ENCODE peak calls at places on chromosomes 16 and 17, in eight cellular contexts. C, U, Z, B, Q, W, D and V are unnamed samples.

GRCh38 chr17:78674595-78675315 is 97.6 kb upstream of the DNAH17 start:
- DNase-seq in Z (no peak), Q (no peak), B (peak), U (no peak), C (no peak), D (no peak), W (no peak), V (no peak)

GRCh38 chr16:81850197-81850944 is 71.3 kb downstream of the PLCG2 start:
- DNase-seq in C (no peak), W (no peak), U (no peak), Q (no peak), Z (no peak), D (no peak), B (no peak), V (no peak)

GRCh38 chr17:50361561-50362480 is 11.2 kb downstream of the MRPL27 start:
- DNase-seq in D (peak), W (peak), C (peak), Q (peak), U (peak), Z (peak), B (no peak), V (no peak)

GRCh38 chr16:30903002-30903401 is 6.6 kb downstream of the CTF1 start:
- DNase-seq in Z (no peak), W (no peak), Q (no peak), U (no peak), C (no peak), D (no peak), B (no peak), V (no peak)

GRCh38 chr16:52657924-52658323 is 111.0 kb upstream of the TOX3 start:
- DNase-seq in D (no peak), Q (no peak), C (no peak), Z (no peak), W (no peak), B (no peak), U (no peak), V (no peak)

GRCh38 chr16:13453938-13454553 is 465.9 kb upstream of the ERCC4 start:
- DNase-seq in W (peak), B (no peak), Z (no peak), C (peak), D (no peak), U (peak), Q (no peak), V (no peak)

GRCh38 chr16:553601-554296 is 6.4 kb upstream of the PRR35 start:
- DNase-seq in B (no peak), Q (no peak), Z (no peak), D (no peak), C (no peak), W (no peak), U (no peak), V (no peak)

GRCh38 chr17:8695241-8695640 is 49.4 kb downstream of the CCDC42 start:
- DNase-seq in U (peak), Z (no peak), W (no peak), D (no peak), B (no peak), Q (no peak), C (no peak), V (no peak)

GRCh38 chr17:57954421-57955182 is 610 bp downstream of the CUEDC1 start:
- DNase-seq in U (peak), B (peak), D (no peak), C (peak), Z (no peak), W (peak), Q (peak), V (no peak)

GRCh38 chr16:14669776-14670175 is 24.3 kb downstream of the PLA2G10 start:
- DNase-seq in Q (no peak), U (no peak), W (no peak), D (no peak), Z (no peak), B (peak), C (peak), V (no peak)

GRCh38 chr17:59154335-59154720 is 658 bp downstream of the SKA2 start:
- DNase-seq in Z (no peak), C (peak), D (peak), U (peak), W (peak), Q (peak), B (peak), V (peak)

GRCh38 chr17:79255926-79256325 is 181.3 kb downstream of the ENGASE start:
- DNase-seq in C (no peak), W (no peak), U (no peak), Z (no peak), D (no peak), Q (no peak), B (no peak), V (no peak)

GRCh38 chr17:33389506-33390141 is 96.5 kb upstream of the ASIC2 start:
- DNase-seq in D (no peak), Q (no peak), C (no peak), W (no peak), U (peak), B (no peak), Z (no peak), V (no peak)

GRCh38 chr17:28727727-28728363 is 743 bp upstream of the NEK8 start:
- DNase-seq in U (peak), C (peak), W (peak), B (peak), Q (peak), Z (no peak), D (peak), V (peak)

GRCh38 chr16:24218299-24218698 is 37.8 kb upstream of the CACNG3 start:
- DNase-seq in Q (no peak), C (no peak), U (no peak), B (no peak), D (no peak), W (no peak), Z (no peak), V (no peak)

GRCh38 chr16:85265789-85266188 is 153.5 kb upstream of the CIBAR2 start:
- DNase-seq in W (no peak), B (no peak), D (no peak), Q (no peak), Z (no peak), U (no peak), C (no peak), V (no peak)

GRCh38 chr16:35795361-35796029 is 2336.1 kb downstream of the TP53TG3F start:
- DNase-seq in Q (no peak), B (no peak), W (no peak), U (no peak), Z (no peak), D (no peak), C (no peak), V (no peak)

GRCh38 chr17:8443756-8444155 is 8.1 kb downstream of the NDEL1 start:
- DNase-seq in Q (no peak), C (no peak), B (no peak), W (no peak), Z (no peak), U (no peak), D (no peak), V (no peak)

GRCh38 chr16:50227665-50228064 is 38.7 kb upstream of the ADCY7 start:
- DNase-seq in U (no peak), B (no peak), W (no peak), Q (no peak), C (no peak), Z (no peak), D (no peak), V (no peak)

GRCh38 chr17:17779015-17779611 is 57.7 kb downstream of the SREBF1 start:
- DNase-seq in C (no peak), Q (no peak), Z (no peak), W (no peak), U (no peak), B (no peak), D (no peak), V (no peak)

GRCh38 chr16:22681551-22681880 is 132.4 kb upstream of the HS3ST2 start:
- DNase-seq in W (no peak), D (no peak), B (no peak), Q (no peak), U (no peak), Z (no peak), C (no peak), V (no peak)

GRCh38 chr17:19940722-19941464 is 36.7 kb downstream of the AKAP10 start:
- DNase-seq in Z (no peak), D (no peak), B (no peak), U (peak), W (peak), Q (peak), C (peak), V (no peak)

GRCh38 chr16:88344411-88345030 is 38.2 kb upstream of the ZNF469 start:
- DNase-seq in Q (no peak), C (no peak), W (no peak), Z (no peak), U (no peak), D (no peak), B (peak), V (no peak)

GRCh38 chr17:60676758-60677307 is 818 bp upstream of the BCAS3 start:
- DNase-seq in C (no peak), U (no peak), B (no peak), W (no peak), D (no peak), Z (no peak), Q (no peak), V (no peak)

GRCh38 chr16:57123216-57123968 is 31.0 kb downstream of the CPNE2 start:
- DNase-seq in U (peak), Z (no peak), D (no peak), B (no peak), C (no peak), Q (no peak), W (no peak), V (no peak)

GRCh38 chr16:4113358-4114256 is 2.6 kb downstream of the ADCY9 start:
- DNase-seq in W (no peak), C (no peak), B (no peak), U (no peak), D (no peak), Z (no peak), Q (no peak), V (no peak)

GRCh38 chr16:4115209-4115940 is 867 bp downstream of the ADCY9 start:
- DNase-seq in B (peak), Q (peak), U (peak), Z (peak), W (peak), D (peak), C (peak), V (peak)

GRCh38 chr16:4116328-4117249 is at the start of gene ADCY9:
- DNase-seq in Z (no peak), D (peak), B (peak), W (peak), Q (peak), U (peak), C (peak), V (peak)

GRCh38 chr16:4115941-4116327 is 308 bp downstream of the ADCY9 start:
- DNase-seq in B (no peak), U (no peak), Q (no peak), W (no peak), Z (no peak), C (no peak), D (peak), V (no peak)

GRCh38 chr16:4114257-4115208 is 1.7 kb downstream of the ADCY9 start:
- DNase-seq in D (no peak), W (no peak), U (no peak), C (no peak), B (no peak), Z (no peak), Q (no peak), V (no peak)
- H3K4me3 ChIP-seq in D (peak), W (peak), U (peak), C (no peak), B (peak), Z (peak), Q (peak), V (no peak)

DNA sequence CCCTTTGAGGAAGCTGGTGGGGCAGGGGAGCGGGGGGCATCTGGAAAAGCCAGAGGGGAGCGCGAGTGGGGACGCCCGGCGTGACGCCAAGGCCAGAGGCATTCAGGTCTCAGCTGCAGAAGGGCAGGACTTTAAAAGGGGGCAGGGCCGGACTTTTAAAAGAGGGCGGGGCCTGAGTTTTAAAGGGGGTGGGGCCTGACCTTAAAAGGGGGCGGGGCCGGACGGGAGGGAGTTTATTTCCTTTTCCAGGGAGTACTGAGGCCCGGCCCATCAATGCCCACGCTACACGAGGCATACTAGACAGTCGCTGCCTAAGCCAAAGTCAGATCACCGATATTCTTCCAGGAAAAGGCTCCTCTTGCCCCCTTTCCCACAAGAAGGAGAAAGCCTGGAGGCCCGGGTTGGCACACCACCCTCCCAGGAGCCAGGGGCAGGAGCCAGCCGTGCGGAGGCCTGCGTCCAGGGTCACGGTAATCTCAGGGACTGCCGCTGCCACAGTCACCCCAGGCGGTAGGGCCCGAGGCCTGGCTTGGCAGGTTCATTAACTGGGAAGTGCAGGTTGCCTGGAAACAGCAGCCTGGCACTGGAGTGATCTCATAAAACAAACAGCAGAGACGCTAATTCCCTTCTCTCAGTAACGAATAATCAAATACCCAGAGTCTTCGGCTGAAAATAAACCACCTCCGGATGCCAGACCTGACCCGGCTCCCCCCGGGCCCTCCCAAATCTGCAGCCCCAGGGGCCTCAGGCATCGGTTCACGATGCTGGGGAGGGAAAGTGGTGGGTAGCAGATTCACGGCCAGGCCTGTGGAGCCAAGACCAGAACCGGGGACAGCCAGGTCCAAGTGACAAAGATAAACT is 90.7 kb downstream of the TIMM22 start:
- DNase-seq in C (peak), Q (no peak), U (peak), B (peak), Z (no peak), W (peak), D (no peak), V (no peak)
- H3K4me3 ChIP-seq in C (peak), Q (no peak), U (no peak), B (peak), Z (no peak), W (no peak), D (no peak), V (no peak)

GRCh38 chr17:1509255-1509943 is 7.0 kb downstream of the INPP5K start:
- DNase-seq in U (no peak), D (no peak), B (no peak), W (no peak), Z (no peak), C (no peak), Q (no peak), V (no peak)

GRCh38 chr17:1504866-1505265 is 11.5 kb downstream of the INPP5K start:
- DNase-seq in Q (no peak), U (no peak), D (no peak), C (no peak), W (no peak), B (no peak), Z (no peak), V (no peak)

GRCh38 chr17:1511290-1511689 is 5.1 kb downstream of the INPP5K start:
- DNase-seq in D (no peak), W (peak), C (no peak), Q (no peak), B (no peak), Z (no peak), U (no peak), V (no peak)

GRCh38 chr17:1505586-1505985 is 10.8 kb downstream of the INPP5K start:
- DNase-seq in C (no peak), Q (no peak), U (no peak), B (no peak), D (no peak), Z (no peak), W (no peak), V (no peak)

DNA sequence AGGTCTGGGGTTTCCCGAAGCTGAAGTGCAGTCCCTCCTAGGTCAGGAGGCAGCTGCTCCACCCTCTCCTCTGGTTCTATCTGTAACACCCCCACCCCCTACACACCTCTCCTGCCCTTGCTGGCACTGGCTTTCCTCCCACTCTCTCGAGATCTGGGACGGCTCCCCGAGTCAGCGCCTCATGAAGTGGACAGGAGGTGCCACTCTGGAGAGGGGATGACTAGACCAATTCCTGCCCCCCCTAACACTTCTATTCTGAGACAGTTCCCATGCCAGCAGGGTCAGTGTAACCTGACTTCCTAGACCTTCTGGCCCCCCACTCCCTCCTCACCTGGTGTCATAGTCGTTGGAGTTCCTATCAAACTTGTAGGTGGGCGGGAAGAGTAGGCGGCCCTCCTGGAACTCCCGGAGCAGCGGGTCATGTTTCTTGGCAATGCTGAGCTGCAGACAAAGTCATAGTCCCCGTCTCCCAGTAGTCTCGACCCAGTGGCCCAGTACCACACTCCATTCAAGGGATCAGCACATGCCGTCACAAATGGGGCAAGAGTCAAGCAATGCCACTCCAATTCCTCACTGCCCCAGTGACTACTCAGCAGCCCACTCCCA is 9.7 kb downstream of the INPP5K start:
- DNase-seq in U (no peak), Z (no peak), W (no peak), D (no peak), C (no peak), Q (no peak), B (no peak), V (no peak)
- H3K4me3 ChIP-seq in U (no peak), Z (no peak), W (no peak), D (no peak), C (no peak), Q (no peak), B (no peak), V (no peak)

GRCh38 chr17:3891626-3892094 is 1.2 kb downstream of the CAMKK1 start:
- DNase-seq in C (peak), Q (peak), U (no peak), Z (no peak), D (no peak), W (no peak), B (no peak), V (no peak)

GRCh38 chr17:3889613-3890012 is 3.2 kb downstream of the CAMKK1 start:
- DNase-seq in W (no peak), Q (no peak), U (no peak), C (no peak), Z (no peak), D (no peak), B (no peak), V (no peak)

GRCh38 chr17:3888343-3889171 is 4.3 kb downstream of the CAMKK1 start:
- DNase-seq in U (peak), Q (peak), Z (peak), W (peak), D (no peak), C (peak), B (no peak), V (no peak)

GRCh38 chr17:3890893-3891219 is 2.0 kb downstream of the CAMKK1 start:
- DNase-seq in C (no peak), Z (no peak), U (no peak), Q (no peak), B (no peak), D (no peak), W (no peak), V (no peak)

GRCh38 chr17:3890082-3890892 is 2.6 kb downstream of the CAMKK1 start:
- DNase-seq in U (peak), Z (peak), W (peak), C (peak), D (no peak), B (no peak), Q (peak), V (no peak)
- H3K4me3 ChIP-seq in U (no peak), Z (no peak), W (no peak), C (peak), D (no peak), B (no peak), Q (no peak), V (no peak)

GRCh38 chr17:81066072-81066471 is 31.1 kb downstream of the BAIAP2 start:
- DNase-seq in W (peak), Q (no peak), D (no peak), C (peak), Z (no peak), B (no peak), U (no peak), V (no peak)

GRCh38 chr17:81066771-81067315 is 31.9 kb downstream of the BAIAP2 start:
- DNase-seq in B (no peak), Q (no peak), Z (no peak), C (no peak), D (no peak), U (no peak), W (no peak), V (no peak)

GRCh38 chr17:81068411-81068810 is 33.5 kb downstream of the BAIAP2 start:
- DNase-seq in W (no peak), D (no peak), B (no peak), U (no peak), Z (no peak), C (no peak), Q (no peak), V (no peak)

GRCh38 chr17:81065500-81065899 is 30.5 kb downstream of the BAIAP2 start:
- DNase-seq in Q (no peak), Z (peak), D (no peak), B (no peak), U (no peak), C (no peak), W (no peak), V (no peak)

DNA sequence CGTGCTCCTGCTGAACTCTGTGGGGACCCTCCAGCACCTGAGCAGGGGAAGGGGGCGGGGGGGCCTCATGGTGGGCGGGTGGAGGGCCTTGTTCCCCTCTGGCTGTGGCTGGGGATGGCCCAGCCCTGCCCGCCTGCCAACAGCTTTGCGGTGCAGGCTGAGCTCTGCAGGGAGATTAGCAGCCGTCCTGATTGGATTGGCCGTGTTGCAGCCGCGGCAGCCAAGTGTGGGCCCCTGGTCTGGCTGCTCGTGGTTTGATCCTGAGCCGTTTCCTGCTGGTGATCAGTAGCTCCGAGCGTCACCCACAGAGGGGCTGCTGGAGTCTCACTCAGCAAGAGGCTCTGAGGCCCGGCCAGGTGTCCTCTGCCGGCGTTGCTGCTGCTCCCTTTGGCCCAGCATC is 32.4 kb downstream of the BAIAP2 start:
- DNase-seq in W (no peak), U (peak), Z (peak), B (no peak), C (no peak), Q (no peak), D (no peak), V (no peak)
- H3K4me3 ChIP-seq in W (no peak), U (no peak), Z (no peak), B (no peak), C (no peak), Q (no peak), D (no peak), V (no peak)

DNA sequence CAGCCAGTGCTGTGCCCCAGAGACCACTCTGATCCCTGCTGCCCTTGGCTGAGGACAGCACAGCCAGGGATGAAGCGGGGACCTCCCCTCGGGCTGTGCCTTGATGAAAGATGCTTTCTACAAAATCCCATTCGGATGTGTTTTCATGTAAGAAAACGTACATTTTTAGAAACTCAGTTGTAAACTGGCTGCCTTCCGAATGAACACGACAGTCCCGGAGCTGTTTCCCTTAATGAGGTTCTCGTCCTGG is 181.4 kb downstream of the SEC14L1 start:
- DNase-seq in Q (no peak), D (no peak), Z (no peak), B (no peak), C (no peak), W (no peak), U (no peak), V (peak)
- H3K4me3 ChIP-seq in Q (no peak), D (no peak), Z (peak), B (no peak), C (peak), W (no peak), U (peak), V (peak)